ENCODE peak calls at places on chromosome 7, in five cellular contexts. A is HepG2, R is K562, K is Panc1, X is SK-N-SH. T is an unnamed sample.

GRCh38 chr7:155509025-155509724 is 37.2 kb downstream of the CNPY1 start:
- DNase-seq in A (no peak), R (no peak), K (no peak), X (no peak), T (no peak)

GRCh38 chr7:30556854-30557644 is 37.6 kb upstream of the GARS1 start:
- DNase-seq in A (no peak), R (no peak), K (no peak), X (no peak), T (no peak)

GRCh38 chr7:26334171-26334570 is 42.5 kb downstream of the SNX10 start:
- DNase-seq in A (no peak), R (no peak), K (no peak), X (no peak), T (no peak)

GRCh38 chr7:2157473-2158279 is 75.1 kb downstream of the MAD1L1 start:
- DNase-seq in A (no peak), R (no peak), K (peak), X (no peak), T (no peak)

GRCh38 chr7:70113078-70113477 is 514.8 kb downstream of the AUTS2 start:
- DNase-seq in A (no peak), R (no peak), K (no peak), X (no peak), T (no peak)

GRCh38 chr7:48360574-48360973 is 189.3 kb downstream of the ABCA13 start:
- DNase-seq in A (no peak), R (no peak), K (no peak), X (no peak), T (no peak)

GRCh38 chr7:73822319-73823173 is 8.2 kb upstream of the CLDN4 start:
- DNase-seq in A (peak), R (peak), K (peak), X (peak), T (no peak)

GRCh38 chr7:26397786-26398435 is 106.2 kb downstream of the SNX10 start:
- DNase-seq in A (no peak), R (peak), K (no peak), X (peak), T (no peak)

GRCh38 chr7:50283206-50283605 is 21.3 kb upstream of the IKZF1 start:
- DNase-seq in A (no peak), R (no peak), K (no peak), X (no peak), T (no peak)

GRCh38 chr7:270351-270983 is 19.5 kb upstream of the FOXL3 start:
- DNase-seq in A (no peak), R (no peak), K (no peak), X (no peak), T (no peak)

GRCh38 chr7:73606801-73607691 is 17.3 kb downstream of the MLXIPL start:
- DNase-seq in A (peak), R (peak), K (no peak), X (peak), T (no peak)

GRCh38 chr7:1024331-1024761 is 20.0 kb upstream of the GPR146 start:
- DNase-seq in A (no peak), R (no peak), K (no peak), X (no peak), T (peak)

GRCh38 chr7:40329601-40330153 is 194.9 kb downstream of the SUGCT start:
- DNase-seq in A (peak), R (peak), K (peak), X (peak), T (no peak)

GRCh38 chr7:23012797-23013714 is 874 bp downstream of the HYCC1 start:
- DNase-seq in A (peak), R (no peak), K (no peak), X (peak), T (no peak)

GRCh38 chr7:108789451-108789850 is 219.8 kb downstream of the DNAJB9 start:
- DNase-seq in A (no peak), R (no peak), K (no peak), X (no peak), T (no peak)

GRCh38 chr7:113100091-113100723 is 13.6 kb upstream of the GPR85 start:
- DNase-seq in A (no peak), R (no peak), K (no peak), X (peak), T (no peak)

GRCh38 chr7:150898475-150899011 is 46.2 kb downstream of the AOC1 start:
- DNase-seq in A (peak), R (peak), K (peak), X (peak), T (peak)

GRCh38 chr7:149245244-149245643 is 5.8 kb downstream of the ZNF212 start:
- DNase-seq in A (no peak), R (no peak), K (no peak), X (no peak), T (no peak)

GRCh38 chr7:92717982-92718716 is 118.2 kb downstream of the CDK6 start:
- DNase-seq in A (peak), R (no peak), K (no peak), X (no peak), T (no peak)
- H3K4me3 ChIP-seq in A (no peak), R (no peak), K (peak), X (no peak), T (no peak)

GRCh38 chr7:63899691-63900393 is 98.8 kb upstream of the ZNF722 start:
- DNase-seq in A (no peak), R (peak), K (no peak), X (peak), T (peak)

GRCh38 chr7:63900394-63901203 is 98.0 kb upstream of the ZNF722 start:
- DNase-seq in A (no peak), R (peak), K (peak), X (peak), T (no peak)
- TF ChIP-seq REST in A (no peak), R (no peak), K (no peak), X (no peak), T (peak)

GRCh38 chr7:130461256-130461655 is 20.4 kb upstream of the CEP41 start:
- DNase-seq in A (no peak), R (no peak), K (no peak), X (no peak), T (no peak)
- H3K4me3 ChIP-seq in A (no peak), R (no peak), K (no peak), X (no peak), T (no peak)

GRCh38 chr7:140238778-140239652 is 62.2 kb upstream of the KDM7A start:
- DNase-seq in A (peak), R (peak), K (no peak), X (no peak), T (no peak)

GRCh38 chr7:140239653-140239935 is 62.8 kb upstream of the KDM7A start:
- DNase-seq in A (no peak), R (no peak), K (no peak), X (no peak), T (no peak)

GRCh38 chr7:140245611-140246105 is 68.9 kb upstream of the KDM7A start:
- DNase-seq in A (no peak), R (no peak), K (no peak), X (no peak), T (no peak)

GRCh38 chr7:140237390-140237789 is 60.6 kb upstream of the KDM7A start:
- DNase-seq in A (no peak), R (no peak), K (no peak), X (no peak), T (no peak)

GRCh38 chr7:140242057-140243031 is 65.6 kb upstream of the KDM7A start:
- DNase-seq in A (peak), R (peak), K (no peak), X (peak), T (peak)
- TF ChIP-seq REST in A (no peak), R (no peak), K (no peak), X (no peak), T (no peak)

T was measured in HL-60.